ENCODE peak calls at places on chromosomes 13 and 19, in nine cellular contexts. V is GM23248, P is hepatocyte, H is neural progenitor cell, Q is GM23338, C is HCT116, M is SK-N-SH, G is PC-3, Y is MM.1S. Z is an unnamed sample.

GRCh38 chr13:74819549-74819948 is 662.4 kb downstream of the TBC1D4 start:
- DNase-seq in Q (no peak), P (no peak), Y (no peak), G (no peak), V (no peak), C (no peak), M (no peak), H (no peak), Z (no peak)

GRCh38 chr19:40806385-40807146 is 7.6 kb downstream of the EGLN2 start:
- DNase-seq in Q (peak), Y (no peak), M (peak), V (peak), C (peak), P (peak), H (peak), G (no peak), Z (peak)

GRCh38 chr13:91162180-91162579 is 185.3 kb upstream of the MIR17HG start:
- DNase-seq in C (no peak), P (no peak), H (peak), M (no peak), Y (no peak), G (no peak), Q (peak), V (no peak), Z (peak)

GRCh38 chr19:9309974-9310446 is 372 bp upstream of the ZNF699 start:
- DNase-seq in P (peak), C (peak), V (peak), M (peak), Y (no peak), Q (peak), H (peak), G (peak), Z (peak)

GRCh38 chr13:110453767-110454166 is 107.8 kb downstream of the RAB20 start:
- DNase-seq in V (no peak), Q (no peak), Y (no peak), H (no peak), G (no peak), P (no peak), C (no peak), M (no peak), Z (no peak)

GRCh38 chr13:29810145-29810742 is 40.2 kb downstream of the UBL3 start:
- DNase-seq in G (no peak), V (no peak), C (no peak), P (no peak), H (no peak), Y (no peak), M (no peak), Q (no peak), Z (no peak)

GRCh38 chr19:21586341-21587116 is 81.1 kb downstream of the ZNF429 start:
- DNase-seq in V (peak), P (peak), Y (no peak), G (no peak), Q (peak), H (peak), C (no peak), M (peak), Z (no peak)

GRCh38 chr19:44685877-44686276 is 13.1 kb upstream of the CEACAM16 start:
- DNase-seq in H (no peak), C (no peak), Q (no peak), Y (no peak), G (peak), M (no peak), V (peak), P (no peak), Z (no peak)

GRCh38 chr13:94711561-94712286 is 621 bp downstream of the SOX21 start:
- DNase-seq in P (peak), G (peak), M (peak), H (peak), Q (peak), C (no peak), V (peak), Y (no peak), Z (no peak)

GRCh38 chr13:61109741-61110140 is 305.9 kb downstream of the PCDH20 start:
- DNase-seq in V (no peak), G (no peak), Q (no peak), P (no peak), Y (no peak), H (no peak), M (no peak), C (no peak), Z (no peak)

GRCh38 chr19:27744926-27745844 is 1467.8 kb downstream of the UQCRFS1 start:
- DNase-seq in Y (no peak), P (no peak), Q (no peak), M (no peak), H (no peak), V (no peak), C (no peak), G (no peak), Z (no peak)

GRCh38 chr13:27533155-27533643 is 82.8 kb upstream of the MTIF3 start:
- DNase-seq in Y (peak), H (peak), Q (peak), P (peak), V (peak), G (peak), C (peak), M (peak), Z (peak)

GRCh38 chr19:40525234-40526051 is 51.2 kb upstream of the SHKBP1 start:
- DNase-seq in G (no peak), P (no peak), V (no peak), C (no peak), M (no peak), Q (no peak), Y (no peak), H (no peak), Z (no peak)

GRCh38 chr19:6767357-6768235 is at the start of gene SH2D3A:
- DNase-seq in M (peak), Y (peak), V (peak), H (peak), C (peak), P (peak), Q (peak), G (peak), Z (peak)

GRCh38 chr19:45682908-45683307 is 8.8 kb downstream of the SNRPD2 start:
- DNase-seq in V (no peak), Y (no peak), P (no peak), H (no peak), G (no peak), Q (no peak), M (no peak), C (no peak), Z (no peak)

GRCh38 chr13:49086711-49087110 is 111.0 kb downstream of the FNDC3A start:
- DNase-seq in H (no peak), C (peak), Q (no peak), P (no peak), Y (no peak), G (peak), M (no peak), V (peak), Z (no peak)

GRCh38 chr19:17394891-17395415 is 957 bp upstream of the CCDC194 start:
- DNase-seq in H (peak), G (peak), V (peak), C (peak), P (no peak), Q (peak), M (peak), Y (no peak), Z (peak)

GRCh38 chr13:111667757-111668156 is 347.3 kb downstream of the TEX29 start:
- DNase-seq in Y (no peak), V (no peak), C (no peak), H (no peak), G (no peak), P (no peak), Q (no peak), M (no peak), Z (no peak)
- TF ChIP-seq EZH2phosphoT487 in Y (no peak), V (no peak), C (no peak), H (no peak), G (no peak), P (no peak), Q (no peak), M (no peak), Z (no peak)

DNA sequence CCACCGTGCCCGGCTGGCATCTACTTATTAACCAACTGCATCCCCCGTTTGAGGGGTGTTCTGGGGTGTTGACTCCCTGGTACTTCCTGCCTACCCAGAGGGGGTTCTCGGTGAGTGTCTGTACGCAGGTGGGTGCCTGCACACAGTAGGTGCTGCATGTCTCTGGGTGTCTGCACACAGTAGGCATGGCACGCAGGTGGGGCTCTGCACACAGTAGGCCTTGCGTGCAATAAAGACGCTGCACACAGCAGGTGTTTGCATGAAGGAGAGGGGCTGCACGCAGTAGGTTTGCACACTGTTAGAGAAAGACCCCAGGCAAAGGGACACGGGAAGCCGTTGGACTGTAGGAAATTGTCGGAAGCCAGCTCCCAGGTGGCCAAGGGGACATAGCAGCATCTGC is 11.2 kb downstream of the GADD45B start:
- DNase-seq in Q (no peak), P (no peak), C (no peak), G (no peak), M (no peak), V (no peak), Y (no peak), H (no peak), Z (no peak)
- TF ChIP-seq EZH2phosphoT487 in Q (no peak), P (no peak), C (no peak), G (no peak), M (no peak), V (no peak), Y (no peak), H (no peak), Z (no peak)

GRCh38 chr19:10707440-10707839 is 6.2 kb downstream of the QTRT1 start:
- DNase-seq in C (no peak), G (no peak), H (no peak), M (peak), Y (no peak), Q (no peak), P (no peak), V (no peak), Z (no peak)

GRCh38 chr19:10699650-10700335 is 1.4 kb upstream of the QTRT1 start:
- DNase-seq in H (peak), P (peak), G (peak), Y (peak), V (peak), Q (peak), M (peak), C (peak), Z (peak)

GRCh38 chr19:10706990-10707389 is 5.8 kb downstream of the QTRT1 start:
- DNase-seq in C (no peak), M (no peak), Q (no peak), V (no peak), P (peak), G (no peak), H (no peak), Y (no peak), Z (no peak)

DNA sequence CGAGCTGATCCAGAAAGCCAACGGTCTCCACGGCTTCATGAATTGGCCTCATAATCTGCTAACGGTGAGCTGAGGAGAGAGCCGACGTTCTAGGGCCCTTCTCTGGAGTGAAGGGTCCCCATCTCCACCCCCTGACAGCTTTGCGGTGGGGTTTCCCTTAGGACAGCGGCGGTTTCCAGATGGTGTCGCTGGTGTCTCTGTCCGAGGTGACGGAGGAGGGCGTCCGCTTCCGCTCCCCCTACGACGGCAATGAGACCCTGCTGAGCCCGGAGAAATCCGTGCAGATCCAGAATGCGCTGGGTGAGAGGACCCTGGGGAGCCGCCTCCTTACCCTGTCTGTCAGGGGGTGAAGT is 692 bp downstream of the QTRT1 start:
- DNase-seq in Y (peak), Q (peak), P (peak), M (peak), V (peak), G (peak), C (no peak), H (peak), Z (peak)
- TF ChIP-seq EZH2phosphoT487 in Y (no peak), Q (no peak), P (no peak), M (no peak), V (no peak), G (no peak), C (no peak), H (no peak), Z (no peak)

GRCh38 chr13:112721198-112722104 is 31.6 kb downstream of the ATP11A start:
- DNase-seq in P (no peak), Y (no peak), V (no peak), G (no peak), C (no peak), H (no peak), Q (no peak), M (no peak), Z (no peak)

GRCh38 chr13:112724788-112725345 is 35.0 kb downstream of the ATP11A start:
- DNase-seq in Y (no peak), G (peak), M (no peak), H (no peak), C (no peak), Q (no peak), P (no peak), V (no peak), Z (no peak)

GRCh38 chr13:112723771-112724170 is 33.9 kb downstream of the ATP11A start:
- DNase-seq in H (no peak), Q (no peak), M (no peak), P (no peak), Y (no peak), C (no peak), G (no peak), V (no peak), Z (no peak)

GRCh38 chr13:112720814-112721197 is 31.0 kb downstream of the ATP11A start:
- DNase-seq in C (no peak), V (no peak), M (no peak), G (no peak), Y (no peak), H (no peak), P (no peak), Q (no peak), Z (no peak)

DNA sequence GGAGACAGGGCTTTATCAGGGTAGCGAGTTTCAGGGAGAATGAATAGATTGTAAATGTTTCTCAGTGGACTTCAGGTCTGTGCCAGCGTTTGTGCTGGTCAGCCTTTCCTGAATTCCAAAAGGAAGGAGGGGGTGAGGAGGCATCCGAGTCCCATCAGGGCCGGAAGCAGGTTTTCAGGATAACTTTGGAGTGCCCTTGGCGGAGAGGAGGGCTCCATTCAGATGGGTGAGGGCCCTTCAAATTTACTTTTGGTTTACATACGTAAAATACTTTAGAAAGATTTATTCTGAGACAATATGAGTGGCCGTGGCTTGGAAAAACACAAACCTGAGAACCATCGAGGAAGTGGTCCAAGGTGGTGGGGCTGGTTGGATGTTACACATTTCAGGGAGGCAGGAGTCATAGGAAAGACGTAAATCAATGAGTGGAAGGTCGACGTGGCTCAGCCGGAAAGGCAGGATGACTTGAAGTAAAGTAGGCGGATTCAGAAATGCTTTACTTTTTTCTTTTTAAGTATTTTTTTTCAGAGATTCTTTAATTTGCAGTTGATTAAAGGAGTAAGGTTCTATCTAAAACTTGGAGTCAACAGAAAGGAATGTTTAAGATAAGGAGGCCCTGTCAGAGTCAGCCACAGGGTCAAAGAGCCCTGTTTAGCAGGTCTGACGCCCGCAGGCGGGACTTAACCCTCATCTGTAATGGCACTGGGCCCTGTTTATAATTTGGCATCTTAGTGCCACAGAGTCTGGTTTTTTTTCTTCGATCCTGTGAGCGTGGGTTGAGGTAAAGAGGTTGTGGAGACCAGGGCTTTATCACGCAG is 32.8 kb downstream of the ATP11A start:
- DNase-seq in H (no peak), P (peak), M (no peak), G (peak), Q (peak), V (peak), Y (no peak), C (peak), Z (no peak)
- TF ChIP-seq EZH2phosphoT487 in H (no peak), P (no peak), M (no peak), G (no peak), Q (no peak), V (no peak), Y (no peak), C (no peak), Z (no peak)

GRCh38 chr13:107170270-107170931 is 602.5 kb upstream of the ARGLU1 start:
- DNase-seq in M (peak), Q (no peak), G (no peak), Y (peak), H (no peak), C (no peak), V (no peak), P (no peak), Z (no peak)
- TF ChIP-seq EZH2phosphoT487 in M (no peak), Q (no peak), G (no peak), Y (no peak), H (no peak), C (no peak), V (no peak), P (no peak), Z (no peak)

DNA sequence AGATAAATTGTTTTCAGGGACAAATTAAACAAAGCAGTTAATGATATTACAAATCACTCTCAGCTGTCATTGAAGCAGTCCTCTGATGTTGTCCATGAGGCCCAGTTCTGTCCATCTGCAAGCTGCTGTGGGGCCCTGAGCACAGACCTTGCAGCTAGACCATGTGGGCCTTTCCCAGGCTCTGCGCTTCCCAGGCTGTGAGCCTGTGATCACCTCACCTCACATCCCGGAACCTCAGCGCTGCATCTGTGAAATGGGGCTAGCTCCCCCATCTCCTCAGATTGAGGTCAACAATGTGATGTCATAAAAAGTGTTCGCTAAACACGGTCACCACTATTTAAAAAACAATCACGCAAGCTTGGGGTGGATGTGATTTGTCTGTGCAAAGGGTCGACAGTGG is 51.9 kb upstream of the UQCRFS1 start:
- DNase-seq in C (no peak), V (no peak), Q (no peak), M (no peak), Y (no peak), P (no peak), G (no peak), H (no peak), Z (no peak)
- TF ChIP-seq EZH2phosphoT487 in C (no peak), V (no peak), Q (no peak), M (no peak), Y (no peak), P (no peak), G (no peak), H (no peak), Z (no peak)

GRCh38 chr19:15897026-15897737 is 692 bp downstream of the CYP4F2 start:
- DNase-seq in G (no peak), V (no peak), Q (no peak), M (no peak), H (no peak), P (no peak), C (no peak), Y (no peak), Z (no peak)

GRCh38 chr19:15895876-15896430 is 1.9 kb downstream of the CYP4F2 start:
- DNase-seq in G (no peak), C (no peak), Q (no peak), M (no peak), V (no peak), H (no peak), Y (no peak), P (no peak), Z (no peak)

GRCh38 chr19:15892012-15892411 is 5.9 kb downstream of the CYP4F2 start:
- DNase-seq in Y (no peak), P (no peak), G (no peak), V (no peak), Q (no peak), C (no peak), M (no peak), H (no peak), Z (no peak)

GRCh38 chr19:15893498-15893897 is 4.4 kb downstream of the CYP4F2 start:
- DNase-seq in C (no peak), P (no peak), V (no peak), Y (no peak), Q (no peak), M (no peak), H (no peak), G (no peak), Z (no peak)

DNA sequence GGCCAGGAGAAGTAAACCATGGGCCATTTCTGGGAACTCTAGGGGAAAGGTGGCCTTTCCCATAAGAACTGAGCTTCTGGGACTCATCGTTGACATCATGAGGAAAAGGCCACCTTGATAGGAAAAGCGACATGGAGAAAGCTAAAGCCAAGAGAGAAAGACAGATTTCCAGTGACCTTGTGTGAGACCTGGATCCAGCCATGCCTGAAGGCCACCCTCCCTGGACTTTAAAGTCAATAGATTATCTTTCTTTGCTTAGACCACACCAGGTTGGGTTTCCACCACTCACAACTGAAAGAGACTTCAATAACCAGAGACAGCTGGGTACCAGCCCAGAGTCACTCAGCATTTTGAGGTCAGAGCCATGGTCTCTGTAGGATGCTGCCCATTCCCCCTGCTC is 3.5 kb downstream of the CYP4F2 start:
- DNase-seq in Q (no peak), C (no peak), V (no peak), G (no peak), P (no peak), H (no peak), M (no peak), Y (no peak), Z (no peak)
- TF ChIP-seq EZH2phosphoT487 in Q (no peak), C (no peak), V (no peak), G (no peak), P (no peak), H (no peak), M (no peak), Y (no peak), Z (no peak)

Z was measured in OCI-LY7.